ENCODE peak calls at places on chromosomes 12 and 14, in five cellular contexts. J is glutamatergic neuron, L is neural crest cell, P is progenitor cell of endocrine pancreas, W is heart left ventricle. R is an unnamed sample.

GRCh38 chr12:115044073-115044472 is 360.1 kb upstream of the TBX3 start:
- DNase-seq in J (no peak), W (no peak), L (no peak), P (no peak), R (no peak)

GRCh38 chr14:63413009-63413408 is 94.3 kb upstream of the GPHB5 start:
- DNase-seq in W (no peak), J (no peak), L (no peak), P (no peak), R (no peak)

GRCh38 chr14:90756755-90757345 is 59.4 kb downstream of the TTC7B start:
- DNase-seq in L (no peak), P (no peak), W (no peak), J (no peak), R (no peak)

GRCh38 chr12:10243803-10244520 is 31.3 kb downstream of the GABARAPL1 start:
- DNase-seq in P (no peak), W (no peak), L (no peak), J (no peak), R (no peak)

GRCh38 chr12:1914116-1914911 is 4.1 kb downstream of the CACNA2D4 start:
- DNase-seq in L (peak), W (no peak), P (peak), J (peak), R (no peak)

GRCh38 chr14:39451811-39452210 is 19.6 kb upstream of the FBXO33 start:
- DNase-seq in L (no peak), P (no peak), W (no peak), J (no peak), R (no peak)

GRCh38 chr12:26196424-26196722 is 1.0 kb downstream of the SSPN start:
- DNase-seq in W (no peak), P (no peak), L (no peak), J (no peak), R (no peak)

GRCh38 chr12:3247596-3248270 is 170.6 kb downstream of the TSPAN9 start:
- DNase-seq in P (no peak), W (no peak), L (no peak), J (no peak), R (no peak)

GRCh38 chr12:121801601-121802484 is 2.0 kb upstream of the SETD1B start:
- DNase-seq in P (no peak), L (no peak), W (no peak), J (no peak), R (no peak)

GRCh38 chr14:77185093-77185465 is 3.5 kb downstream of the TMEM63C start:
- DNase-seq in P (no peak), L (no peak), J (no peak), W (no peak), R (no peak)

GRCh38 chr12:16583991-16584745 is 21.8 kb downstream of the LMO3 start:
- DNase-seq in P (no peak), J (no peak), W (no peak), L (no peak), R (no peak)

GRCh38 chr12:98998697-98999299 is 353.7 kb downstream of the APAF1 start:
- DNase-seq in P (no peak), W (no peak), J (no peak), L (no peak), R (no peak)

GRCh38 chr14:33777651-33778050 is 173.2 kb downstream of the EGLN3 start:
- DNase-seq in J (no peak), P (no peak), L (no peak), W (no peak), R (no peak)

GRCh38 chr12:124007810-124008570 is 35.0 kb downstream of the ZNF664 start:
- DNase-seq in W (no peak), L (no peak), P (no peak), J (no peak), R (no peak)

GRCh38 chr12:70091021-70091521 is 152.2 kb upstream of the CNOT2 start:
- DNase-seq in W (no peak), J (no peak), L (no peak), P (no peak), R (no peak)

GRCh38 chr12:79420146-79420618 is 270.6 kb downstream of the PAWR start:
- DNase-seq in J (no peak), W (no peak), L (no peak), P (no peak), R (no peak)

GRCh38 chr14:59046746-59047145 is 141.7 kb upstream of the DAAM1 start:
- DNase-seq in P (no peak), J (no peak), L (no peak), W (no peak), R (no peak)

GRCh38 chr14:29521526-29522137 is 406.0 kb downstream of the PRKD1 start:
- DNase-seq in W (no peak), L (no peak), J (peak), P (no peak), R (peak)

GRCh38 chr12:32561931-32562341 is 117.2 kb upstream of the DNM1L start:
- DNase-seq in L (peak), W (no peak), J (no peak), P (no peak), R (no peak)
- TF ChIP-seq CTCF in L (no peak), W (no peak), J (no peak), P (no peak), R (no peak)

DNA sequence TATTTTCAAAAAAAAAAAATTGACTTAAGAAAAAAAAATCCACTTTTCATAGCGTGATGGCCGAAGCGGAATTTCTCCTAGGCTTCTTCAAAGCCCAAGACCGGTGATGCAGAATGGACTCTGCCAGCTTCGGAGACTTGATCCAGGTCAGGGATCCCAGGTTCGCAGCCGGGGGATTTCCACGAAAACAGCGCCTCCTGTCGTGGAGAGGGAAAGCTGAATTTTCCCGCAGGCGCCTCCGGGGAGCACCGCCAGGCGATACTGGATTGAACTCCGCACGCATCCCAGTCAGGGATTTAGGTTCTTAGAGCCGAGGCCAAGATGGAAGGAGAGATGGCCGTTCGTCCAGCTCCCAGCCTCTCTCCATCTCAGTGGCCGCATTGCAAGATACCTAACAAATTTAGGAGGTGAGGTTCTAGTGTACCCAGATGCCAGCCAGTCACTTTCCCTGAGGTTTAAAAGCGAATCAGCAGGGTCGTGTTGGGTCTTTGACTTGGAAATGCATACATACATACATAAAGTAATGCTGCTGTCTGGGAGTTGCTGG is 2.2 kb downstream of the TTC6 start:
- DNase-seq in P (no peak), J (peak), L (no peak), W (no peak), R (peak)
- TF ChIP-seq CTCF in P (peak), J (peak), L (peak), W (no peak), R (peak)

GRCh38 chr14:50954811-50955372 is 10.6 kb upstream of the PYGL start:
- DNase-seq in P (no peak), L (no peak), W (no peak), J (no peak), R (no peak)
- TF ChIP-seq CTCF in P (peak), L (peak), W (peak), J (peak), R (peak)

GRCh38 chr12:49874142-49874897 is 29.4 kb downstream of the FAIM2 start:
- DNase-seq in J (no peak), L (no peak), W (no peak), P (no peak), R (no peak)

GRCh38 chr12:49872381-49872780 is 29.5 kb upstream of the BCDIN3D start:
- DNase-seq in J (no peak), L (no peak), W (no peak), P (no peak), R (no peak)

GRCh38 chr12:49871263-49871561 is 28.3 kb upstream of the BCDIN3D start:
- DNase-seq in P (no peak), L (no peak), W (no peak), J (no peak), R (no peak)

GRCh38 chr12:49873361-49873934 is 30.3 kb downstream of the FAIM2 start:
- DNase-seq in J (no peak), P (no peak), L (no peak), W (no peak), R (no peak)

DNA sequence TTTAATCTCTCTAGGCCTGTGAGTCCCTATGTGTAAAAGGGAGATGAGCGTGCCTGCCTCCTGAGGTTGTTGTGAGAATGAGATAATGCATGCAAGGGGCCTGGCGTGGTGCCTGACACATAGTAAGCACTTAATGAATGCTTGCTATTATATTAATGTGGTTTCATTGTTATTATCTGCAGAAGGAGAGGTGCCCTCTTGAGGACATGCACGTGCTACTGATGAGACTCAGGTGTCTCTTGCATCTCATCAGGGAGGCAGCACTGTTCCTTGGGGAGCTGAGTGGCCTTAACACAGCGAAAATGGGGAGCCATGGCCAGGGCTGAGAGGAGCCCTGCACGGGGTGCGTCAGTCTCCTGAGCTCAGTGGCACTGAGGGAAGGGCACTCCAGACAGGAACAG is 29.9 kb upstream of the BCDIN3D start:
- DNase-seq in W (no peak), J (no peak), L (no peak), P (no peak), R (no peak)
- TF ChIP-seq CTCF in W (no peak), J (no peak), L (no peak), P (no peak), R (no peak)

GRCh38 chr14:23300687-23301223 is 1.9 kb downstream of the PPP1R3E start:
- DNase-seq in W (peak), J (peak), L (no peak), P (no peak), R (no peak)
- TF ChIP-seq CTCF in W (no peak), J (no peak), L (no peak), P (no peak), R (no peak)

GRCh38 chr12:13404111-13404628 is 207.6 kb downstream of the EMP1 start:
- DNase-seq in L (no peak), P (no peak), W (no peak), J (no peak), R (no peak)

GRCh38 chr12:13404631-13405473 is 208.3 kb downstream of the EMP1 start:
- DNase-seq in P (no peak), W (no peak), J (no peak), L (no peak), R (no peak)

GRCh38 chr12:13411287-13411686 is 214.8 kb downstream of the EMP1 start:
- DNase-seq in J (no peak), L (no peak), P (no peak), W (no peak), R (no peak)

DNA sequence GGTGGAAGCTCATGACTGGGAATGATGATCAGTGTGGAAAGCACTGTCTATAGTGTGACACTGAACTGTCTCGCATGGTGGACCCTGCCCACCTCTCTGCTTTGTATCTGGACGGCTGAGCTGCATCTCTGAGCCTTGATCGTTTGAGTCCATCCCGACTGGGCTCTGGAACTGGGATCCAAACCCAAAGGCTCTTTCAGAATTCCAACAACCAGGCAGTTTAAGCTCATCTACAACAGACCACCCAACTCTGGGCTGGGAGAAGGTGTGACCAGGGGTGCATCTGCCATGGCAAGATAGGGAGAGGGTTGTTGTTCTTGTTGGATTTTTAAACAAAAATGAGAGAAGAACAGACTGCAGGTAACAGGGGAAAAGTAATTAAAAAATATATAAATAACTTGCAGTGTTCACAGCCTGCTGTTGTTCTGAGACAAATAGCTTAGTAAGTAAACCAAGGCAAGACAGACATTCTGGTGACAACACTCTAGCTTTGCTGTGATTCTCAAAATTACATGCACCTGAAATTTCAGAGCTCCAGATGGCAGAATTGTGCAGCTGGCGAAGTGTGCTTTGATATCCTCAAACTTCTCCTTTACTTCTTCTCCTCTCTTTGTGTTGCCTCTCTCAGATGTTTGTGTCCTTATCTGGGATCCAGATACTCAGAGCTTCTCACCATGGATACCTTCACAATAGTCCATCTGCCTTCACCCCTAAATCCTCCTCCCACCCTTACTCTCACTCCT is 209.6 kb downstream of the EMP1 start:
- DNase-seq in P (peak), L (no peak), J (no peak), W (no peak), R (no peak)
- TF ChIP-seq CTCF in P (no peak), L (no peak), J (no peak), W (no peak), R (no peak)